ENCODE peak calls at places on chromosome 4, in five cellular contexts. C is upper lobe of left lung, V is lower lobe of right lung, N is psoas muscle, P is SK-N-SH. Z is an unnamed sample.

GRCh38 chr4:128385683-128386304 is 98.2 kb upstream of the PGRMC2 start:
- DNase-seq in V (no peak), N (no peak), C (no peak), P (no peak), Z (no peak)

GRCh38 chr4:125551451-125551850 is 236.7 kb downstream of the FAT4 start:
- DNase-seq in N (no peak), P (no peak), C (no peak), V (no peak), Z (peak; percentile 52)

GRCh38 chr4:48152259-48152658 is 18.2 kb upstream of the TXK start:
- DNase-seq in V (no peak), C (no peak), N (no peak), P (no peak), Z (no peak)

GRCh38 chr4:168796362-168797106 is 213.5 kb downstream of the CBR4 start:
- DNase-seq in N (no peak), C (no peak), P (no peak), V (no peak), Z (no peak)

GRCh38 chr4:54897590-54897989 is 227.8 kb downstream of the KDR start:
- DNase-seq in C (no peak), N (no peak), P (no peak), V (no peak), Z (no peak)

GRCh38 chr4:189046642-189047041 is 894.0 kb upstream of the FRG1 start:
- DNase-seq in C (no peak), V (no peak), N (no peak), P (no peak), Z (no peak)

GRCh38 chr4:105894570-105895323 is 524 bp upstream of the NPNT start:
- DNase-seq in N (peak; percentile 45), V (peak; percentile 74), P (no peak), C (peak; percentile 53), Z (peak; percentile 78)

GRCh38 chr4:8859550-8860095 is 12.0 kb downstream of the HMX1 start:
- DNase-seq in C (no peak), N (peak; percentile 39), V (no peak), P (no peak), Z (no peak)

GRCh38 chr4:25128671-25129070 is 31.6 kb downstream of the SEPSECS start:
- DNase-seq in V (no peak), P (no peak), N (no peak), C (no peak), Z (no peak)

GRCh38 chr4:68182382-68182820 is 52.7 kb upstream of the TMPRSS11F start:
- DNase-seq in P (no peak), N (no peak), V (peak; percentile 38), C (no peak), Z (no peak)

GRCh38 chr4:115562506-115562905 is 449.1 kb upstream of the NDST4 start:
- DNase-seq in P (no peak), C (no peak), N (no peak), V (no peak), Z (no peak)

GRCh38 chr4:87353592-87353991 is 30.9 kb upstream of the HSD17B13 start:
- DNase-seq in N (peak; percentile 58), V (no peak), P (peak; percentile 17), C (peak; percentile 37), Z (peak; percentile 46)
- TF ChIP-seq CTCF in N (peak; percentile 60), V (peak; percentile 57), P (peak; percentile 37), C (peak; percentile 40), Z (peak; percentile 59)

DNA sequence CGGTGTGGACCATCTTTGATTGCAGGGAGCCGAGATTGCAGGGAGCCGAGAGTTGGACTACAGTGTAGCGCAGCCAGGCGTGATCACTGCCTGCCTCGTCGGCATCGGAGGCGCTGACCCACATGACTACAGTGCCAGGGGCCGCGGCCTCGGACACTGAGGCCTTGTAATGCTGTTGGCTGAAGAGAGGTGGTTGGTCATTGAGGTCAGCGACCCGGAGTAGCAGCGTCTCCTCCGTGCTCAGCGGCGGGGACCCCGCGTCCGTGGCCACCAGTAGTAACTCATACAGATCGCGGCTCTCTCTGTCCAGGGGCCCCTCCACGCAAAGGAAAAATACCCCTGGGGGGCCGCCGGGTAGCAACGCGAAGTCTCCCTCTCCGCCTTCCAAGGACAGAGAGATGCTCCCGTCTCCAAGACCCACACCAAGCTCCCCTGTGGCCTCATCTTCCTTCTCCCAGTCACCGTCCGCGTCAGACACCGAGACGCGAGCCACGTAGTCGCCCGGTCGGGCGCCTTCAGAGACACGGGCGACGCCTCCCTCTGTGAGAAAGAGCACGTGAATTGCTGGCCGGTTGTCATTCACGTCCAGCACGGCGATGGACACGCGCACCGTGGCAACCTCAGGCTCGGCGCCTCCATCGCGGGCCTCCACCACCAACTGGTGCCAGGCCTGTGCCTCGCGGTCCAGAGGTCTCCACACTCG is 1.9 kb downstream of the DCHS2 start:
- DNase-seq in V (no peak), N (no peak), P (peak; percentile 9), C (no peak), Z (no peak)
- H3K27me3 ChIP-seq in V (peaks cover 64% of the 10 kb centered on the region), N (peaks cover 5% of the 10 kb centered on the region), P (peaks cover 24% of the 10 kb centered on the region), C (peaks cover 25% of the 10 kb centered on the region), Z (peaks cover 23% of the 10 kb centered on the region)

GRCh38 chr4:163590609-163591264 is 96.2 kb downstream of the TMA16 start:
- DNase-seq in N (no peak), C (no peak), V (no peak), P (no peak), Z (no peak)
- H3K27ac ChIP-seq in N (no peak overlapping the region), C (peak overlapping the region; percentile 23), V (no peak overlapping the region), P (no peak overlapping the region), Z (no peak overlapping the region)

GRCh38 chr4:5969336-5969735 is 48.9 kb downstream of the C4orf50 start:
- DNase-seq in V (no peak), P (no peak), N (no peak), C (no peak), Z (no peak)

GRCh38 chr4:5970381-5971076 is 47.7 kb downstream of the C4orf50 start:
- DNase-seq in C (no peak), N (no peak), P (no peak), V (no peak), Z (peak; percentile 8)

GRCh38 chr4:5971077-5971447 is 47.2 kb downstream of the C4orf50 start:
- DNase-seq in P (peak; percentile 54), C (no peak), N (no peak), V (no peak), Z (peak; percentile 55)

GRCh38 chr4:5968246-5968645 is 50.0 kb downstream of the C4orf50 start:
- DNase-seq in C (no peak), V (no peak), N (no peak), P (no peak), Z (no peak)

GRCh38 chr4:5969777-5970176 is 48.5 kb downstream of the C4orf50 start:
- DNase-seq in N (no peak), V (no peak), P (no peak), C (no peak), Z (no peak)
- TF ChIP-seq CTCF in N (no peak), V (no peak), P (no peak), C (no peak), Z (no peak)

GRCh38 chr4:123671633-123672404 is 275.2 kb downstream of the SPRY1 start:
- DNase-seq in C (no peak), V (no peak), N (no peak), P (no peak), Z (no peak)
- H3K27me3 ChIP-seq in C (no peaks in the 10 kb centered on the region), V (no peaks in the 10 kb centered on the region), N (no peaks in the 10 kb centered on the region), P (no peaks in the 10 kb centered on the region), Z (no peaks in the 10 kb centered on the region)

GRCh38 chr4:15779336-15779735 is 1.2 kb downstream of the CD38 start:
- DNase-seq in P (peak; percentile 73), C (peak; percentile 81), N (peak; percentile 69), V (peak; percentile 61), Z (no peak)

GRCh38 chr4:15777697-15778096 is 431 bp upstream of the CD38 start:
- DNase-seq in V (no peak), C (no peak), P (no peak), N (no peak), Z (no peak)

GRCh38 chr4:15778191-15778741 is at the start of gene CD38:
- DNase-seq in V (peak; percentile 51), P (peak; percentile 78), N (peak; percentile 73), C (peak; percentile 48), Z (no peak)

GRCh38 chr4:15778742-15779231 is 659 bp downstream of the CD38 start:
- DNase-seq in V (peak; percentile 80), C (peak; percentile 76), N (peak; percentile 81), P (no peak), Z (no peak)

DNA sequence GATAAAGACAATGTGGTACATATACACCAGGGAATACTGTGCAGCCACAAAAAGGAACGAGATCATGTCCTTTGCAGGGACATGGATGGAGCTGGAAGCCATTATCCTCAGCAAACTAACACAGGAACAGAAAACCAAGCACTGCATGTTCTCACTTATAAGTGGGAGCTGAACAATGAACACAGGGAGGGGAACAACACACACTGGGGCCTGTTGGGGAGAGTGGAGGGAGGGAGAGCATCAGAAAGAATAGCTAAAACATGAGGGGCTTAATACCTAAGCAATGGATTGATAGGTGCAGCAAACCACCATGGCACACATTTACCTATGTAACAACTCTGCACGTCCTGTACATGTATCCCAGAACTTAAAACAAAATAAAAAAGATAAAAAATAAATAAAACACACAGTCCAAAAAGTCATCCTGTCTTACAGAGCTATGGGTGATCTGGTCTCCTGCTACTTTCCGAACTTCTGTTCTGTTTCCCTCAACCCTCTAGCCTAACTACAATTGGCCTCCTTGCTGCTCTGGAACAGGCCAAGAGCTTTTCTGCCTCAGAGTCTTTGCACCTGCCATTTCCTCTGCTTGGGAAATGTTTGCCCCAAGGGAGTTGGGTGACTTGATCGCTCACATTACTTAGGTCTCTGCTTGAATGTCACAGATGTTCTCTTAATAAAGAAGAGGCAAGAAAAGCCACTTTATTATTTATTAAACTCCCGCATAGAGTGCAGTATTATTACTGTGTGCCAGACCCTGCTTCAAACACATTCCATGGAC is 1.1 kb upstream of the CD38 start:
- DNase-seq in V (no peak), N (no peak), C (no peak), P (no peak), Z (no peak)
- H3K27ac ChIP-seq in V (peak overlapping the region; percentile 16), N (peak overlapping the region; percentile 85), C (no peak overlapping the region), P (no peak overlapping the region), Z (no peak overlapping the region)

GRCh38 chr4:149891381-149891780 is 75.7 kb upstream of the IQCM start:
- DNase-seq in C (no peak), V (no peak), N (no peak), P (no peak), Z (no peak)

GRCh38 chr4:149897784-149898183 is 82.1 kb upstream of the IQCM start:
- DNase-seq in N (no peak), P (no peak), V (no peak), C (no peak), Z (no peak)

GRCh38 chr4:149901128-149901527 is 85.5 kb upstream of the IQCM start:
- DNase-seq in N (no peak), P (no peak), V (no peak), C (no peak), Z (no peak)

DNA sequence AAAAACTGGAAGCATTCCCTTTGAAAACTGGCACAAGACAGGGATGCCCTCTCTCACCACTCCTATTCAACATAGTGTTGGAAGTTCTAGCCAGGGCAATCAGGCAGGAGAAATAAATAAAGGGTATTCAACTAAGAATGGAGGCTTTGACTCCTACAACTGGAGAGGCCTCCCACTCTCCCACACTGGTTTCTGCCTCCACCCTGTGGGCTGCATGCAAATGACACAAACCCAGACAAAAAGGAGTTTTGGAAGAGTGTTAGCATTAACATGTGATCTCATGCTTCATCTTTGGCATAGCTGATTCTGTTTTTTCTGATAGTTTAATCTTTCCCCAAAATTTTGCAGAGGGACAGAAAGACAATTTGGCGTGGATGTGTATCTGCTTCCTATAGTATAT is 80.8 kb upstream of the IQCM start:
- DNase-seq in C (no peak), N (no peak), V (no peak), P (no peak), Z (peak; percentile 57)
- TF ChIP-seq CTCF in C (no peak), N (no peak), V (peak; percentile 16), P (peak; percentile 53), Z (peak; percentile 74)